ENCODE peak calls at places on chromosomes 11 and 22, in four cellular contexts. One of them, this sample, is unnamed.

GRCh38 chr11:20594274-20595061 is 4.9 kb upstream of the SLC6A5 start:
- DNase-seq in tibial artery: no peak
- DNase-seq in pancreas: no peak
- DNase-seq in CD4-positive, alpha-beta T cell: no peak
- DNase-seq in this sample: no peak

GRCh38 chr11:60514055-60514454 is 1.1 kb upstream of the MS4A13 start:
- DNase-seq in pancreas: no peak
- DNase-seq in CD4-positive, alpha-beta T cell: no peak
- DNase-seq in tibial artery: no peak
- DNase-seq in this sample: no peak

GRCh38 chr11:79159657-79160450 is 281.0 kb downstream of the TENM4 start:
- DNase-seq in tibial artery: no peak
- DNase-seq in pancreas: no peak
- DNase-seq in CD4-positive, alpha-beta T cell: no peak
- DNase-seq in this sample: no peak

GRCh38 chr11:1915795-1916131 is 3.7 kb upstream of the TNNT3 start:
- DNase-seq in CD4-positive, alpha-beta T cell: no peak
- DNase-seq in pancreas: no peak
- DNase-seq in tibial artery: no peak
- DNase-seq in this sample: no peak

GRCh38 chr11:35549787-35550186 is 24.4 kb upstream of the PAMR1 start:
- DNase-seq in tibial artery: no peak
- DNase-seq in pancreas: no peak
- DNase-seq in CD4-positive, alpha-beta T cell: no peak
- DNase-seq in this sample: no peak

GRCh38 chr22:39098026-39098425 is 982 bp downstream of the APOBEC3H start:
- DNase-seq in tibial artery: no peak
- DNase-seq in CD4-positive, alpha-beta T cell: no peak
- DNase-seq in pancreas: no peak
- DNase-seq in this sample: peak

GRCh38 chr22:50473088-50473487 is 1.7 kb downstream of the SBF1 start:
- DNase-seq in CD4-positive, alpha-beta T cell: peak
- DNase-seq in tibial artery: no peak
- DNase-seq in pancreas: peak
- DNase-seq in this sample: no peak

GRCh38 chr11:62340269-62340901 is 3.1 kb downstream of the ASRGL1 start:
- DNase-seq in tibial artery: peak
- DNase-seq in pancreas: no peak
- DNase-seq in CD4-positive, alpha-beta T cell: peak
- DNase-seq in this sample: peak

GRCh38 chr11:8652140-8652539 is 30.3 kb downstream of the TRIM66 start:
- DNase-seq in pancreas: no peak
- DNase-seq in tibial artery: no peak
- DNase-seq in CD4-positive, alpha-beta T cell: no peak
- DNase-seq in this sample: no peak

GRCh38 chr11:23123766-23124165 is 263.5 kb upstream of the CCDC179 start:
- DNase-seq in tibial artery: no peak
- DNase-seq in pancreas: no peak
- DNase-seq in CD4-positive, alpha-beta T cell: no peak
- DNase-seq in this sample: no peak

GRCh38 chr11:8597182-8597581 is 3.2 kb upstream of the STK33 start:
- DNase-seq in pancreas: no peak
- DNase-seq in CD4-positive, alpha-beta T cell: no peak
- DNase-seq in tibial artery: no peak
- DNase-seq in this sample: no peak

GRCh38 chr22:48754611-48755331 is 1072.9 kb downstream of the BRD1 start:
- DNase-seq in tibial artery: no peak
- DNase-seq in CD4-positive, alpha-beta T cell: no peak
- DNase-seq in pancreas: peak
- DNase-seq in this sample: no peak

GRCh38 chr11:19766206-19766605 is 53.6 kb downstream of the NAV2 start:
- DNase-seq in tibial artery: no peak
- DNase-seq in pancreas: no peak
- DNase-seq in CD4-positive, alpha-beta T cell: no peak
- DNase-seq in this sample: no peak

GRCh38 chr22:31082606-31083376 is 1.7 kb downstream of the SMTN start:
- DNase-seq in tibial artery: peak
- DNase-seq in CD4-positive, alpha-beta T cell: peak
- DNase-seq in pancreas: no peak
- DNase-seq in this sample: no peak

GRCh38 chr11:18700375-18700774 is 1.8 kb downstream of the TMEM86A start:
- DNase-seq in pancreas: no peak
- DNase-seq in CD4-positive, alpha-beta T cell: no peak
- DNase-seq in tibial artery: no peak
- DNase-seq in this sample: no peak

GRCh38 chr11:119363874-119364590 is 17.5 kb downstream of the USP2 start:
- DNase-seq in pancreas: peak
- DNase-seq in tibial artery: no peak
- DNase-seq in CD4-positive, alpha-beta T cell: peak
- DNase-seq in this sample: peak

GRCh38 chr11:99020324-99021225 is at the start of gene CNTN5:
- DNase-seq in tibial artery: peak
- DNase-seq in pancreas: peak
- DNase-seq in CD4-positive, alpha-beta T cell: no peak
- DNase-seq in this sample: peak

DNA sequence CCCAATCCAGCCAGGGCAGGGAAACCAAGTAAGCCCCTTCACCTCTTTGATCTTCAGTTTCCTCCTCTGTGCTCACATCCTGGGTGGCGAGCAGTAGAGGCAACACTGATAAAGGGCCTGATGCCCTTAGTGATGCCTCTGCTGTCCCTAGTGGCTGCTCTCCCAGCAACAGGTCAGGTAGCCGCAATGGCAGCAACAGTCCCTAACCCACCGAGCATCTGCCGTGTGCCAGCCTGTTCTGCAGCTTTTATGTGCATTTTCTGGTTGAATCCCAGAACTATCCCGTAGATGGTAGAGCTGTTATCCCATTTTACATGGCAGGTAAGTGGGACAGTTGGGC is 5.2 kb downstream of the SCYL1 start:
- DNase-seq in tibial artery: no peak
- DNase-seq in pancreas: no peak
- DNase-seq in CD4-positive, alpha-beta T cell: no peak
- DNase-seq in this sample: no peak
- TF ChIP-seq CTCF in tibial artery: no peak
- TF ChIP-seq CTCF in pancreas: no peak
- TF ChIP-seq CTCF in CD4-positive, alpha-beta T cell: no peak
- TF ChIP-seq CTCF in this sample: peak

DNA sequence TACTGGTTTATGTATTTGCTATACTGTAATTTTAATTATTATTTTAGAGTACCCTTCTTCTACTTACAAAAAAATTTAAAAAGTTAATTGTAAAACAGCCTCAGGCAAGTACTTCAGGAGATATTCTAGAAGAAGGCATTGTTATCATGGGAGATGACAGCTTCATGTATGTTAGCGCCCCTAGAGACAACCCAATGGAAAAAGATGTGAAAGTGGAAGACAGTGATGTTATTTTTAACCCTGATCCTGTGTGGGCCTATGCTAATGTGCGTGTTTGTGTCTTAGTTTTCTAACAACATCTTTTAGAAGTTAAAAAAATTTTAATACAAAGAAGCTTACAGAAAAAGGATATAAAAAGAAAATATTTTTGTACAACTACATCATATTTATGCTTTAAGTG is 205.0 kb downstream of the FAM76B start:
- DNase-seq in pancreas: no peak
- DNase-seq in CD4-positive, alpha-beta T cell: no peak
- DNase-seq in tibial artery: no peak
- DNase-seq in this sample: no peak
- TF ChIP-seq CTCF in pancreas: no peak
- TF ChIP-seq CTCF in CD4-positive, alpha-beta T cell: no peak
- TF ChIP-seq CTCF in tibial artery: no peak
- TF ChIP-seq CTCF in this sample: peak

DNA sequence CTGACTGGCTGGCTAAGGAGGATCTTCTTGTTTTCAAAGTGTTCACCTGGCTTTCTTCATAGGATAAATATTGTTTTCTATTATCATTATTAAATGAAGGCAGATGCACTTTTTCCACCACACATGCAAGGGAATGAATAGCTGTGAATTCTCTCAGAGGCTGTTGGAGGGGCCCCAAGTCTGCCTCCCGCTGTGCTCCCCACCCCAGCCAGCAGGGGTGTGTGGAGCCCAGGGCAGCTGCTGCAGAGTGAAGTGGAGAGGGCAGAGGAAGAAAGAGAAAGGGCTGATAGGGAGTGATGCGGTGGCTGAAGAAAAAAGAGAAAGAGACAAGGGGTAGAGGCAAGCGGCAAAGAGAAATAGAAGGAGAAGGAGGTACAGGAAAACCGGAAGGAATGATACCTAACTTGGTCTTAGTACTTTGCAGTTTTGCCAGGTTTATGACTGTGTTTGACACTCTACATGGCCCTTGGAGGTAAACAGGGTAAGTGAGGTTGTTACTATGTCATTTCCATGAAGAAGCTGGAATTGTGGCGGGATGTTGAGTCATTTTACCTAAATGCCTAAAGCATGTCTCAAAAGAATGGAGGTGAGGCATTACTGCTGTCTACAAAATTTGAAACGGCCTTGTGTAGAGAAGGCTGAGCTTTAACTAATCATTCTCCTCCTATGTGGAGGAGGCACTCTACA is 145.7 kb upstream of the B3GAT1 start:
- DNase-seq in tibial artery: no peak
- DNase-seq in pancreas: no peak
- DNase-seq in CD4-positive, alpha-beta T cell: no peak
- DNase-seq in this sample: no peak
- TF ChIP-seq CTCF in tibial artery: no peak
- TF ChIP-seq CTCF in pancreas: no peak
- TF ChIP-seq CTCF in CD4-positive, alpha-beta T cell: no peak
- TF ChIP-seq CTCF in this sample: no peak

GRCh38 chr11:117618956-117619355 is 178.1 kb downstream of the DSCAML1 start:
- DNase-seq in tibial artery: no peak
- DNase-seq in pancreas: no peak
- DNase-seq in CD4-positive, alpha-beta T cell: no peak
- DNase-seq in this sample: no peak

GRCh38 chr11:117620131-117620530 is 176.9 kb downstream of the DSCAML1 start:
- DNase-seq in CD4-positive, alpha-beta T cell: no peak
- DNase-seq in tibial artery: no peak
- DNase-seq in pancreas: no peak
- DNase-seq in this sample: no peak

GRCh38 chr11:117620659-117621058 is 176.4 kb downstream of the DSCAML1 start:
- DNase-seq in tibial artery: no peak
- DNase-seq in pancreas: no peak
- DNase-seq in CD4-positive, alpha-beta T cell: no peak
- DNase-seq in this sample: no peak

GRCh38 chr11:117623831-117624271 is 173.2 kb downstream of the DSCAML1 start:
- DNase-seq in pancreas: no peak
- DNase-seq in CD4-positive, alpha-beta T cell: no peak
- DNase-seq in tibial artery: no peak
- DNase-seq in this sample: no peak

GRCh38 chr11:117621226-117621625 is 175.8 kb downstream of the DSCAML1 start:
- DNase-seq in pancreas: no peak
- DNase-seq in tibial artery: no peak
- DNase-seq in CD4-positive, alpha-beta T cell: no peak
- DNase-seq in this sample: no peak
- TF ChIP-seq CTCF in pancreas: no peak
- TF ChIP-seq CTCF in tibial artery: no peak
- TF ChIP-seq CTCF in CD4-positive, alpha-beta T cell: peak
- TF ChIP-seq CTCF in this sample: no peak

DNA sequence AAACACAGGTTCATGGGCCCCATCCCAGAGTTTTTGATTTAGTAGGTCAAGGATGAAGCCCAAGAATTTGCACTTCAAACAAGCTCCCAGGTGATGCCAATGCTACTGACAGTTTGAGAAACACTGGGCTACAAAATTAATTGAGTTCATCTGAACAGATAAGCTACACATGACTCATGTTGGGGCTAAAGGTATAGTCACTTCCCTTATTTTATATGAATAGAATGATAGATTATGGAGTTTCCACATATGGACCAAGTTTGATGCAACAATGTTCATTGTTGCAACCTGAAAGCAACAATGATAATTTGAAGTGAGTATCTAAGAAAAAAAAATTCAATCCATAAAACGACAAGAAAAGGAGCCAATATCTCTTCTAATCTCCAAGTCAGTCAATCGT is 54.9 kb downstream of the SOX6 start:
- DNase-seq in tibial artery: no peak
- DNase-seq in CD4-positive, alpha-beta T cell: no peak
- DNase-seq in pancreas: no peak
- DNase-seq in this sample: no peak
- TF ChIP-seq CTCF in tibial artery: no peak
- TF ChIP-seq CTCF in CD4-positive, alpha-beta T cell: no peak
- TF ChIP-seq CTCF in pancreas: no peak
- TF ChIP-seq CTCF in this sample: no peak

GRCh38 chr11:125404811-125405481 is 91.1 kb downstream of the FEZ1 start:
- DNase-seq in CD4-positive, alpha-beta T cell: peak
- DNase-seq in tibial artery: peak
- DNase-seq in pancreas: peak
- DNase-seq in this sample: peak
- TF ChIP-seq CTCF in CD4-positive, alpha-beta T cell: peak
- TF ChIP-seq CTCF in tibial artery: peak
- TF ChIP-seq CTCF in pancreas: peak
- TF ChIP-seq CTCF in this sample: peak

GRCh38 chr22:17638432-17639237 is at the start of gene BCL2L13:
- DNase-seq in tibial artery: peak
- DNase-seq in CD4-positive, alpha-beta T cell: peak
- DNase-seq in pancreas: peak
- DNase-seq in this sample: peak
- TF ChIP-seq CTCF in tibial artery: no peak
- TF ChIP-seq CTCF in CD4-positive, alpha-beta T cell: no peak
- TF ChIP-seq CTCF in pancreas: no peak
- TF ChIP-seq CTCF in this sample: no peak

GRCh38 chr22:37199103-37199838 is 11.2 kb upstream of the C1QTNF6 start:
- DNase-seq in pancreas: peak
- DNase-seq in tibial artery: peak
- DNase-seq in CD4-positive, alpha-beta T cell: peak
- DNase-seq in this sample: peak
- TF ChIP-seq CTCF in pancreas: peak
- TF ChIP-seq CTCF in tibial artery: peak
- TF ChIP-seq CTCF in CD4-positive, alpha-beta T cell: peak
- TF ChIP-seq CTCF in this sample: peak

DNA sequence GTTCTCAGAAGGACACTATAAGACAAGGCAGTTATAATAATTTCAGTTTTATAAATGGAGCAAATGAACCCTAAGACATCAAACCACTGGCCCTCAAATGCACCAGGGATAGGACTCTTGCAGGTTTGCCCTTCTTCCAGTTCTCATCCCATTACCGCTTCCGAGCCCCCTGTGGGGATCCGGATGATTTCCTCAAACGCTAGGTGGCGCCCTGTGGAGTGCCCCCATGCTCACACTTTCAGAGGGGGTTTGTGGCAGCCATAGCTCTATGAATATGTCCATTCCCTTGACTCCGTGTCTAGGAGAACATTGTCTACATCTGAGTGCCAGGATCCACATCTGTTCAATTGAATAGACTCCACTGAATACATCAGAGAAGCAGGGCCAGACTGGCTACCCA is 816.3 kb downstream of the NTM start:
- DNase-seq in CD4-positive, alpha-beta T cell: no peak
- DNase-seq in pancreas: no peak
- DNase-seq in tibial artery: no peak
- DNase-seq in this sample: no peak
- TF ChIP-seq CTCF in CD4-positive, alpha-beta T cell: no peak
- TF ChIP-seq CTCF in pancreas: no peak
- TF ChIP-seq CTCF in tibial artery: no peak
- TF ChIP-seq CTCF in this sample: peak

This sample was measured in GM10248.